ENCODE peak calls at places on chromosomes 1 and 21, in nine cellular contexts. U is amniotic stem cell; E is DMS53; C is T-helper 2 cell; D is smooth muscle cell of the brain vasculature; X is central memory CD4-positive, alpha-beta T cell; Q is mucosa of descending colon; W is stomach; Y is osteocyte. B is an unnamed sample.

GRCh38 chr21:28770867-28771661 is 221.6 kb downstream of the LTN1 start:
- DNase-seq in Y (no peak), C (no peak), X (no peak), U (no peak), E (no peak), D (no peak), W (no peak), Q (no peak), B (no peak)

GRCh38 chr1:221268295-221268694 is 389.1 kb downstream of the HLX start:
- DNase-seq in D (no peak), E (peak), U (peak), X (no peak), W (no peak), Q (no peak), Y (no peak), C (no peak), B (no peak)

GRCh38 chr1:84780000-84780716 is 89.9 kb upstream of the SSX2IP start:
- DNase-seq in Q (no peak), U (no peak), W (no peak), X (peak), D (no peak), C (no peak), E (no peak), Y (no peak), B (no peak)

GRCh38 chr1:231200417-231201031 is 38.7 kb downstream of the TRIM67 start:
- DNase-seq in U (no peak), C (no peak), Q (no peak), X (no peak), D (no peak), W (no peak), E (no peak), Y (no peak), B (no peak)

GRCh38 chr1:3440282-3440681 is 14.2 kb upstream of the ARHGEF16 start:
- DNase-seq in E (no peak), U (no peak), Q (peak), Y (no peak), D (no peak), C (no peak), W (no peak), X (no peak), B (no peak)

GRCh38 chr1:101112051-101112770 is 86.6 kb upstream of the DPH5 start:
- DNase-seq in E (no peak), X (peak), C (peak), W (no peak), D (no peak), Y (no peak), Q (peak), U (no peak), B (no peak)

GRCh38 chr1:220528679-220529529 is 968 bp downstream of the MARK1 start:
- DNase-seq in C (no peak), Y (no peak), X (no peak), E (peak), D (no peak), U (no peak), Q (no peak), W (no peak), B (no peak)

GRCh38 chr21:41168391-41169257 is 664 bp downstream of the BACE2 start:
- DNase-seq in D (no peak), Q (peak), C (no peak), X (no peak), W (peak), U (peak), E (peak), Y (no peak), B (no peak)

GRCh38 chr1:42436794-42437458 is 18.9 kb downstream of the ZMYND12 start:
- DNase-seq in W (no peak), X (no peak), U (no peak), Y (no peak), E (no peak), D (no peak), C (no peak), Q (no peak), B (no peak)

GRCh38 chr1:188249813-188250212 is 1421.1 kb downstream of the PLA2G4A start:
- DNase-seq in E (no peak), W (no peak), C (no peak), X (no peak), D (no peak), U (no peak), Q (no peak), Y (no peak), B (no peak)

GRCh38 chr1:28139033-28139712 is 37.3 kb downstream of the PTAFR start:
- DNase-seq in C (no peak), X (no peak), D (no peak), W (no peak), U (no peak), Q (no peak), Y (no peak), E (no peak), B (no peak)

GRCh38 chr1:67052741-67053534 is 1.0 kb downstream of the SLC35D1 start:
- DNase-seq in E (peak), C (no peak), Y (no peak), X (peak), W (peak), Q (peak), U (no peak), D (no peak), B (no peak)

GRCh38 chr1:208131631-208132286 is 112.4 kb downstream of the PLXNA2 start:
- DNase-seq in X (no peak), W (no peak), D (peak), Q (no peak), U (no peak), Y (no peak), C (no peak), E (no peak), B (peak)

GRCh38 chr1:11441211-11441952 is 37.6 kb upstream of the DISP3 start:
- DNase-seq in X (no peak), D (no peak), E (no peak), W (no peak), C (no peak), Q (no peak), Y (no peak), U (no peak), B (no peak)

GRCh38 chr1:202106340-202107284 is 16.1 kb upstream of the GPR37L1 start:
- DNase-seq in D (no peak), C (no peak), W (peak), X (no peak), Y (no peak), U (no peak), Q (peak), E (peak), B (no peak)

GRCh38 chr1:37239225-37239740 is 205.0 kb upstream of the GRIK3 start:
- DNase-seq in E (no peak), C (no peak), D (no peak), W (no peak), U (no peak), X (no peak), Q (no peak), Y (no peak), B (no peak)

B was measured in brain pericyte.